ENCODE peak calls at places on chromosomes 2 and 18, in nine cellular contexts. F is cardiac muscle cell; A is IMR-90; C is AG20443; Z is NCI-H2171; G is stimulated activated CD4-positive, alpha-beta T cell treated with anti-CD3 and anti-CD28 coated beads, Interleukin-4, amount 100 ng/mL, for 48 hours; V is HT1080; R is NCI-H774; I is NCI-H526 treated with DMSO at 0.1 percent for 48 hours. H is an unnamed sample.

GRCh38 chr18:79382681-79383387 is 12.9 kb upstream of the NFATC1 start:
- DNase-seq in F (no peak), I (no peak), R (no peak), A (no peak), C (no peak), Z (no peak), G (no peak), V (no peak), H (no peak)

GRCh38 chr2:104430892-104431291 is 423.0 kb upstream of the POU3F3 start:
- DNase-seq in I (no peak), A (no peak), F (no peak), R (no peak), V (no peak), C (no peak), Z (no peak), G (no peak), H (no peak)

GRCh38 chr2:65749549-65749948 is 317.1 kb upstream of the SPRED2 start:
- DNase-seq in I (no peak), V (peak), G (no peak), R (no peak), Z (no peak), C (peak), F (no peak), A (peak), H (peak)

GRCh38 chr2:153477641-153478288 is 797 bp downstream of the RPRM start:
- DNase-seq in C (no peak), F (peak), Z (peak), I (peak), R (peak), V (no peak), A (no peak), G (no peak), H (no peak)

GRCh38 chr2:192379736-192380135 is 185.0 kb upstream of the TMEFF2 start:
- DNase-seq in A (no peak), C (no peak), G (no peak), V (no peak), F (no peak), I (no peak), R (no peak), Z (no peak), H (no peak)

GRCh38 chr2:134716716-134717585 is 1.8 kb downstream of the TMEM163 start:
- DNase-seq in R (no peak), A (no peak), I (no peak), C (no peak), G (no peak), V (no peak), F (no peak), Z (no peak), H (no peak)

GRCh38 chr2:147331790-147332419 is 512.9 kb upstream of the ACVR2A start:
- DNase-seq in C (peak), F (peak), G (peak), A (no peak), R (peak), I (peak), Z (no peak), V (no peak), H (peak)

GRCh38 chr2:102137138-102137537 is 5.4 kb upstream of the IL1R1 start:
- DNase-seq in A (no peak), C (no peak), G (peak), Z (no peak), F (no peak), I (no peak), V (no peak), R (no peak), H (peak)

GRCh38 chr2:105262662-105263091 is 21.1 kb downstream of the GPR45 start:
- DNase-seq in G (no peak), Z (no peak), V (no peak), C (no peak), A (no peak), I (peak), F (no peak), R (no peak), H (peak)

GRCh38 chr2:75602724-75603342 is 42.1 kb upstream of the EVA1A start:
- DNase-seq in V (peak), C (peak), F (no peak), R (no peak), Z (no peak), G (no peak), A (peak), I (no peak), H (peak)

GRCh38 chr2:117523267-117523666 is 291.2 kb upstream of the DDX18 start:
- DNase-seq in Z (peak), R (peak), G (no peak), V (peak), C (no peak), I (peak), F (peak), A (no peak), H (peak)

GRCh38 chr2:136238214-136238551 is 120.2 kb upstream of the CXCR4 start:
- DNase-seq in C (no peak), R (no peak), F (no peak), V (peak), I (no peak), G (no peak), A (no peak), Z (no peak), H (peak)

GRCh38 chr2:47008381-47009280 is 93.0 kb upstream of the MCFD2 start:
- DNase-seq in Z (peak), A (peak), I (no peak), G (no peak), C (peak), F (peak), R (peak), V (no peak), H (peak)

GRCh38 chr2:217069263-217070042 is 209.6 kb upstream of the TNP1 start:
- DNase-seq in V (no peak), G (no peak), A (peak), R (no peak), I (no peak), C (no peak), Z (no peak), F (no peak), H (no peak)

GRCh38 chr2:240922234-240922981 is 16.3 kb downstream of the CROCC2 start:
- DNase-seq in I (no peak), R (no peak), G (no peak), F (no peak), Z (no peak), C (no peak), V (no peak), A (no peak), H (no peak)

GRCh38 chr2:197929008-197929885 is 124.9 kb downstream of the PLCL1 start:
- DNase-seq in C (no peak), V (peak), R (no peak), F (peak), G (no peak), A (no peak), I (no peak), Z (no peak), H (peak)

GRCh38 chr18:9771977-9772660 is 64.0 kb downstream of the RAB31 start:
- DNase-seq in R (no peak), G (no peak), V (no peak), I (no peak), A (no peak), C (no peak), Z (no peak), F (no peak), H (no peak)

GRCh38 chr18:3693385-3693784 is 243.4 kb downstream of the TGIF1 start:
- DNase-seq in C (no peak), I (no peak), R (no peak), F (no peak), A (no peak), Z (no peak), V (no peak), G (no peak), H (no peak)

GRCh38 chr2:226030369-226031077 is 631.0 kb downstream of the NYAP2 start:
- DNase-seq in A (no peak), V (no peak), F (peak), C (no peak), G (no peak), Z (no peak), I (no peak), R (no peak), H (no peak)

GRCh38 chr2:136572335-136572734 is 193.0 kb upstream of the THSD7B start:
- DNase-seq in R (no peak), V (no peak), C (no peak), G (no peak), A (no peak), Z (no peak), I (no peak), F (no peak), H (no peak)

GRCh38 chr2:103153580-103153979 is 391.7 kb downstream of the TMEM182 start:
- DNase-seq in R (no peak), Z (no peak), G (no peak), V (no peak), F (no peak), A (no peak), I (no peak), C (no peak), H (no peak)

GRCh38 chr18:48393170-48393569 is 16.0 kb downstream of the ZBTB7C start:
- DNase-seq in A (no peak), G (no peak), F (no peak), R (no peak), I (no peak), Z (no peak), V (peak), C (no peak), H (no peak)

GRCh38 chr2:39508243-39508642 is 71.2 kb upstream of the MAP4K3 start:
- DNase-seq in G (no peak), V (no peak), Z (no peak), R (no peak), A (peak), F (no peak), I (no peak), C (no peak), H (peak)

GRCh38 chr18:58862851-58863538 is 1.7 kb upstream of the ZNF532 start:
- DNase-seq in A (peak), I (peak), Z (peak), V (peak), R (peak), F (no peak), G (no peak), C (peak), H (peak)

GRCh38 chr18:48590678-48591077 is 51.8 kb downstream of the CTIF start:
- DNase-seq in F (no peak), G (no peak), R (no peak), I (no peak), Z (no peak), C (peak), V (peak), A (peak), H (peak)

GRCh38 chr18:4908239-4908638 is 288.8 kb downstream of the AKAIN1 start:
- DNase-seq in V (no peak), A (no peak), C (no peak), R (no peak), I (no peak), F (no peak), Z (no peak), G (no peak), H (no peak)

GRCh38 chr2:81196383-81196851 is 891.9 kb upstream of the LRRTM1 start:
- DNase-seq in G (no peak), R (no peak), C (no peak), V (no peak), F (no peak), I (no peak), A (no peak), Z (no peak), H (no peak)

GRCh38 chr2:71336802-71337201 is 5.2 kb downstream of the ZNF638 start:
- DNase-seq in C (peak), Z (no peak), G (no peak), I (no peak), F (no peak), V (no peak), R (no peak), A (peak), H (no peak)

GRCh38 chr18:76980663-76981387 is 151.8 kb downstream of the MBP start:
- DNase-seq in V (no peak), I (no peak), F (no peak), A (no peak), C (no peak), Z (no peak), R (no peak), G (no peak), H (peak)

GRCh38 chr2:28336264-28336992 is 56.2 kb upstream of the FOSL2 start:
- DNase-seq in G (no peak), C (no peak), A (no peak), R (no peak), Z (no peak), V (no peak), F (no peak), I (no peak), H (no peak)

GRCh38 chr2:28128281-28128950 is 237.9 kb downstream of the BABAM2 start:
- DNase-seq in A (peak), G (no peak), Z (no peak), F (no peak), R (no peak), I (no peak), C (peak), V (peak), H (peak)

GRCh38 chr2:236164201-236164982 is 3.8 kb downstream of the GBX2 start:
- DNase-seq in G (no peak), R (no peak), V (no peak), C (peak), Z (no peak), I (no peak), A (no peak), F (peak), H (no peak)

GRCh38 chr2:137151731-137152130 is 386.4 kb downstream of the THSD7B start:
- DNase-seq in A (no peak), R (no peak), C (no peak), F (no peak), I (no peak), Z (no peak), G (no peak), V (no peak), H (no peak)

GRCh38 chr2:233074106-233074505 is 14.0 kb downstream of the INPP5D start:
- DNase-seq in F (no peak), V (no peak), A (no peak), R (no peak), G (no peak), Z (no peak), I (no peak), C (no peak), H (no peak)

GRCh38 chr2:128394004-128394730 is 75.5 kb upstream of the HS6ST1 start:
- DNase-seq in F (no peak), C (no peak), I (no peak), A (no peak), V (no peak), G (no peak), Z (no peak), R (no peak), H (no peak)

GRCh38 chr2:215498411-215498810 is 62.5 kb upstream of the FN1 start:
- DNase-seq in G (no peak), R (no peak), Z (no peak), V (no peak), I (no peak), C (no peak), F (no peak), A (no peak), H (no peak)

GRCh38 chr2:165163771-165164170 is 40.1 kb downstream of the SCN3A start:
- DNase-seq in G (no peak), I (no peak), Z (no peak), C (no peak), V (no peak), A (peak), F (no peak), R (no peak), H (no peak)

GRCh38 chr2:168136392-168136977 is 110.9 kb downstream of the STK39 start:
- DNase-seq in R (no peak), A (peak), F (no peak), C (peak), V (peak), G (no peak), Z (no peak), I (peak), H (peak)

GRCh38 chr18:7117390-7118355 is at the start of gene LAMA1:
- DNase-seq in F (peak), I (no peak), V (no peak), G (no peak), C (peak), R (no peak), A (peak), Z (peak), H (peak)

GRCh38 chr2:220046507-220046906 is 419.1 kb downstream of the SLC4A3 start:
- DNase-seq in G (no peak), A (no peak), F (no peak), V (no peak), R (no peak), I (no peak), C (peak), Z (no peak), H (no peak)